ENCODE peak calls at places on chromosomes 16 and 17, in six cellular contexts. One of them, this sample, is unnamed.

GRCh38 chr16:72815348-72816318 is 232.3 kb downstream of the ZFHX3 start:
- DNase-seq in H1: no peak
- DNase-seq in HepG2: no peak
- DNase-seq in GM12878: peak; percentile 16
- DNase-seq in K562: no peak
- DNase-seq in GM12891: no peak
- DNase-seq in this sample: no peak

GRCh38 chr17:29591737-29592624 is 951 bp upstream of the ANKRD13B start:
- DNase-seq in HepG2: peak; percentile 74
- DNase-seq in GM12891: peak; percentile 85
- DNase-seq in K562: peak; percentile 88
- DNase-seq in GM12878: no peak
- DNase-seq in H1: peak; percentile 100
- DNase-seq in this sample: peak; percentile 85

GRCh38 chr17:58755577-58756245 is at the start of gene PPM1E:
- DNase-seq in K562: peak; percentile 85
- DNase-seq in GM12891: peak; percentile 78
- DNase-seq in HepG2: peak; percentile 27
- DNase-seq in GM12878: no peak
- DNase-seq in H1: peak; percentile 93
- DNase-seq in this sample: peak; percentile 69

GRCh38 chr17:72572604-72573491 is 452.0 kb downstream of the SOX9 start:
- DNase-seq in GM12878: no peak
- DNase-seq in H1: no peak
- DNase-seq in K562: no peak
- DNase-seq in GM12891: no peak
- DNase-seq in HepG2: no peak
- DNase-seq in this sample: no peak

GRCh38 chr16:56610017-56610608 is 1.7 kb downstream of the MT2A start:
- DNase-seq in K562: no peak
- DNase-seq in GM12891: no peak
- DNase-seq in HepG2: peak; percentile 35
- DNase-seq in H1: no peak
- DNase-seq in GM12878: peak; percentile 55
- DNase-seq in this sample: no peak

GRCh38 chr17:30222741-30223175 is 12.7 kb downstream of the SLC6A4 start:
- DNase-seq in K562: no peak
- DNase-seq in GM12891: no peak
- DNase-seq in HepG2: peak; percentile 67
- DNase-seq in GM12878: no peak
- DNase-seq in H1: no peak
- DNase-seq in this sample: no peak

GRCh38 chr16:19524866-19525723 is 1.4 kb downstream of the CCP110 start:
- DNase-seq in GM12891: no peak
- DNase-seq in HepG2: no peak
- DNase-seq in GM12878: peak; percentile 45
- DNase-seq in K562: no peak
- DNase-seq in H1: no peak
- DNase-seq in this sample: no peak

GRCh38 chr17:74821655-74822328 is 37.9 kb downstream of the GRIN2C start:
- DNase-seq in K562: no peak
- DNase-seq in GM12891: no peak
- DNase-seq in GM12878: no peak
- DNase-seq in H1: no peak
- DNase-seq in HepG2: no peak
- DNase-seq in this sample: no peak

GRCh38 chr16:19810817-19811731 is 73.6 kb downstream of the GPRC5B start:
- DNase-seq in H1: no peak
- DNase-seq in GM12878: no peak
- DNase-seq in K562: no peak
- DNase-seq in GM12891: no peak
- DNase-seq in HepG2: peak; percentile 68
- DNase-seq in this sample: no peak

GRCh38 chr17:76736349-76737081 is 616 bp downstream of the SRSF2 start:
- DNase-seq in GM12878: no peak
- DNase-seq in K562: peak; percentile 80
- DNase-seq in HepG2: peak; percentile 46
- DNase-seq in H1: peak; percentile 60
- DNase-seq in GM12891: no peak
- DNase-seq in this sample: peak; percentile 39

GRCh38 chr16:49748322-49748721 is 107.6 kb downstream of the ZNF423 start:
- DNase-seq in K562: no peak
- DNase-seq in GM12878: no peak
- DNase-seq in HepG2: no peak
- DNase-seq in H1: no peak
- DNase-seq in GM12891: no peak
- DNase-seq in this sample: no peak

GRCh38 chr16:3087243-3087791 is 11.8 kb downstream of the ZSCAN10 start:
- DNase-seq in H1: no peak
- DNase-seq in GM12878: no peak
- DNase-seq in GM12891: no peak
- DNase-seq in HepG2: no peak
- DNase-seq in K562: peak; percentile 46
- DNase-seq in this sample: no peak

GRCh38 chr17:8468988-8469387 is 33.3 kb downstream of the NDEL1 start:
- DNase-seq in HepG2: no peak
- DNase-seq in K562: no peak
- DNase-seq in GM12891: no peak
- DNase-seq in H1: no peak
- DNase-seq in GM12878: no peak
- DNase-seq in this sample: no peak

GRCh38 chr17:80025796-80026195 is 9.9 kb downstream of the TBC1D16 start:
- DNase-seq in HepG2: no peak
- DNase-seq in GM12891: no peak
- DNase-seq in GM12878: no peak
- DNase-seq in K562: no peak
- DNase-seq in H1: no peak
- DNase-seq in this sample: no peak

GRCh38 chr17:38969281-38969680 is 2.1 kb upstream of the FBXO47 start:
- DNase-seq in GM12891: no peak
- DNase-seq in H1: peak; percentile 30
- DNase-seq in GM12878: no peak
- DNase-seq in HepG2: no peak
- DNase-seq in K562: no peak
- DNase-seq in this sample: no peak

GRCh38 chr16:19717781-19718623 is at the start of the genes IQCK and KNOP1:
- DNase-seq in K562: peak; percentile 89
- DNase-seq in GM12891: peak; percentile 98
- DNase-seq in HepG2: peak; percentile 92
- DNase-seq in H1: peak; percentile 88
- DNase-seq in GM12878: peak; percentile 51
- DNase-seq in this sample: peak; percentile 97

GRCh38 chr17:83012873-83013778 is 66.3 kb upstream of the METRNL start:
- DNase-seq in HepG2: no peak
- DNase-seq in GM12891: peak; percentile 5
- DNase-seq in H1: no peak
- DNase-seq in K562: no peak
- DNase-seq in GM12878: no peak
- DNase-seq in this sample: no peak

GRCh38 chr17:50364715-50365114 is 8.3 kb downstream of the MRPL27 start:
- DNase-seq in GM12891: no peak
- DNase-seq in K562: no peak
- DNase-seq in HepG2: no peak
- DNase-seq in H1: no peak
- DNase-seq in GM12878: no peak
- DNase-seq in this sample: no peak

GRCh38 chr16:53913920-53914319 is 210.0 kb downstream of the FTO start:
- DNase-seq in GM12878: no peak
- DNase-seq in K562: no peak
- DNase-seq in GM12891: no peak
- DNase-seq in H1: no peak
- DNase-seq in HepG2: no peak
- DNase-seq in this sample: no peak

GRCh38 chr16:89667633-89668032 is 10.0 kb downstream of the SPATA33 start:
- DNase-seq in HepG2: no peak
- DNase-seq in GM12878: no peak
- DNase-seq in K562: no peak
- DNase-seq in GM12891: no peak
- DNase-seq in H1: no peak
- DNase-seq in this sample: no peak

GRCh38 chr17:11319894-11320293 is 78.9 kb downstream of the SHISA6 start:
- DNase-seq in K562: no peak
- DNase-seq in H1: no peak
- DNase-seq in HepG2: no peak
- DNase-seq in GM12878: no peak
- DNase-seq in GM12891: no peak
- DNase-seq in this sample: no peak

GRCh38 chr17:81241648-81242420 is 2.7 kb downstream of the NDUFAF8 start:
- DNase-seq in GM12878: no peak
- DNase-seq in GM12891: peak; percentile 79
- DNase-seq in H1: peak; percentile 97
- DNase-seq in HepG2: peak; percentile 57
- DNase-seq in K562: peak; percentile 75
- DNase-seq in this sample: peak; percentile 73

GRCh38 chr17:34892864-34893263 is 68.4 kb downstream of the CCT6B start:
- DNase-seq in GM12878: no peak
- DNase-seq in H1: peak; percentile 77
- DNase-seq in K562: peak; percentile 60
- DNase-seq in HepG2: no peak
- DNase-seq in GM12891: peak; percentile 37
- DNase-seq in this sample: no peak

GRCh38 chr16:17801024-17801423 is 330.3 kb upstream of the XYLT1 start:
- DNase-seq in H1: no peak
- DNase-seq in K562: no peak
- DNase-seq in GM12891: no peak
- DNase-seq in HepG2: no peak
- DNase-seq in GM12878: no peak
- DNase-seq in this sample: no peak

GRCh38 chr17:83121921-83122820 is 42.8 kb downstream of the METRNL start:
- DNase-seq in K562: no peak
- DNase-seq in GM12891: no peak
- DNase-seq in GM12878: no peak
- DNase-seq in HepG2: no peak
- DNase-seq in H1: no peak
- DNase-seq in this sample: no peak

GRCh38 chr17:80791758-80792284 is 199.8 kb upstream of the CHMP6 start:
- DNase-seq in GM12891: no peak
- DNase-seq in K562: peak; percentile 60
- DNase-seq in H1: no peak
- DNase-seq in GM12878: no peak
- DNase-seq in HepG2: peak; percentile 85
- DNase-seq in this sample: no peak

GRCh38 chr17:57305918-57306317 is 49.6 kb downstream of the MSI2 start:
- DNase-seq in GM12878: no peak
- DNase-seq in H1: no peak
- DNase-seq in K562: no peak
- DNase-seq in GM12891: no peak
- DNase-seq in HepG2: no peak
- DNase-seq in this sample: no peak

GRCh38 chr17:75639771-75640555 is 6.7 kb downstream of the SMIM5 start:
- DNase-seq in HepG2: no peak
- DNase-seq in GM12878: no peak
- DNase-seq in H1: no peak
- DNase-seq in GM12891: peak; percentile 7
- DNase-seq in K562: no peak
- DNase-seq in this sample: no peak

GRCh38 chr16:3235856-3236669 is 1.1 kb upstream of the ZNF200 start:
- DNase-seq in H1: peak; percentile 49
- DNase-seq in HepG2: no peak
- DNase-seq in GM12891: no peak
- DNase-seq in GM12878: no peak
- DNase-seq in K562: peak; percentile 69
- DNase-seq in this sample: no peak

GRCh38 chr16:15398618-15399316 is 3.2 kb downstream of the MPV17L start:
- DNase-seq in HepG2: peak; percentile 95
- DNase-seq in H1: no peak
- DNase-seq in GM12891: no peak
- DNase-seq in K562: no peak
- DNase-seq in GM12878: no peak
- DNase-seq in this sample: no peak
- TF ChIP-seq TAF1 in HepG2: no peak
- TF ChIP-seq TAF1 in H1: no peak
- TF ChIP-seq TAF1 in GM12891: no peak
- TF ChIP-seq TAF1 in K562: no peak
- TF ChIP-seq TAF1 in GM12878: no peak
- TF ChIP-seq TAF1 in this sample: no peak

GRCh38 chr17:336110-337021 is 16.2 kb downstream of the RPH3AL start:
- DNase-seq in GM12878: no peak
- DNase-seq in H1: no peak
- DNase-seq in K562: no peak
- DNase-seq in GM12891: no peak
- DNase-seq in HepG2: no peak
- DNase-seq in this sample: no peak
- TF ChIP-seq POLR2AphosphoS5 in GM12878: no peak
- TF ChIP-seq POLR2AphosphoS5 in H1: no peak
- TF ChIP-seq POLR2AphosphoS5 in K562: no peak
- TF ChIP-seq POLR2AphosphoS5 in GM12891: no peak
- TF ChIP-seq POLR2AphosphoS5 in HepG2: no peak
- TF ChIP-seq POLR2AphosphoS5 in this sample: no peak

GRCh38 chr16:71320021-71320420 is 30.8 kb upstream of the CMTR2 start:
- DNase-seq in K562: no peak
- DNase-seq in GM12878: no peak
- DNase-seq in HepG2: no peak
- DNase-seq in H1: no peak
- DNase-seq in GM12891: no peak
- DNase-seq in this sample: no peak
- TF ChIP-seq POLR2A in K562: no peak
- TF ChIP-seq POLR2A in GM12878: no peak
- TF ChIP-seq POLR2A in HepG2: no peak
- TF ChIP-seq POLR2A in H1: no peak
- TF ChIP-seq POLR2A in GM12891: no peak
- TF ChIP-seq POLR2A in this sample: no peak

GRCh38 chr17:67377727-67378443 is 804 bp downstream of the PITPNC1 start:
- DNase-seq in K562: peak; percentile 64
- DNase-seq in GM12891: peak; percentile 44
- DNase-seq in HepG2: no peak
- DNase-seq in H1: no peak
- DNase-seq in GM12878: no peak
- DNase-seq in this sample: peak; percentile 50
- TF ChIP-seq TAF1 in K562: no peak
- TF ChIP-seq TAF1 in GM12891: no peak
- TF ChIP-seq TAF1 in HepG2: peak; percentile 6
- TF ChIP-seq TAF1 in H1: no peak
- TF ChIP-seq TAF1 in GM12878: no peak
- TF ChIP-seq TAF1 in this sample: no peak

GRCh38 chr16:1768767-1769401 is 2.5 kb downstream of the NME3 start:
- DNase-seq in GM12878: no peak
- DNase-seq in GM12891: no peak
- DNase-seq in H1: no peak
- DNase-seq in K562: no peak
- DNase-seq in HepG2: no peak
- DNase-seq in this sample: no peak
- TF ChIP-seq POLR2AphosphoS5 in GM12878: peak; percentile 12
- TF ChIP-seq POLR2AphosphoS5 in GM12891: peak; percentile 13
- TF ChIP-seq POLR2AphosphoS5 in H1: peak; percentile 42
- TF ChIP-seq POLR2AphosphoS5 in K562: no peak
- TF ChIP-seq POLR2AphosphoS5 in HepG2: no peak
- TF ChIP-seq POLR2AphosphoS5 in this sample: peak; percentile 23

This sample was measured in GM12892.